ENCODE peak calls at places on chromosomes 6 and 20, in four cellular contexts. B is cardiac muscle cell, J is AG10803, P is tibial nerve. R is an unnamed sample.
A peak's percentile ranks its signal among the peaks of the same experiment; 100 is the strongest.

GRCh38 chr6:111995409-111995808 is 58.5 kb upstream of the CCN6 start:
- DNase-seq in P (no peak), J (peak; percentile 68), B (no peak), R (peak; percentile 78)

GRCh38 chr20:44704551-44704971 is 10.6 kb upstream of the CCN5 start:
- DNase-seq in J (peak; percentile 84), P (no peak), B (peak; percentile 58), R (peak; percentile 98)

GRCh38 chr6:7052441-7052936 is 55.3 kb upstream of the RREB1 start:
- DNase-seq in J (peak; percentile 62), P (peak; percentile 29), B (peak; percentile 91), R (peak; percentile 86)

GRCh38 chr20:18188446-18188845 is 50.8 kb downstream of the KAT14 start:
- DNase-seq in J (peak; percentile 84), P (no peak), B (peak; percentile 64), R (peak; percentile 7)

GRCh38 chr6:140736227-140736626 is 1361.8 kb upstream of the CITED2 start:
- DNase-seq in P (no peak), B (peak; percentile 58), J (peak; percentile 88), R (peak; percentile 10)

GRCh38 chr6:12528581-12529363 is 187.8 kb upstream of the PHACTR1 start:
- DNase-seq in J (no peak), P (no peak), B (peak; percentile 46), R (no peak)

GRCh38 chr6:142542704-142543233 is 241.0 kb downstream of the ADGRG6 start:
- DNase-seq in J (peak; percentile 76), B (peak; percentile 87), P (peak; percentile 40), R (peak; percentile 90)

GRCh38 chr6:9621276-9621675 is 793.6 kb downstream of the TFAP2A start:
- DNase-seq in B (no peak), P (no peak), J (peak; percentile 29), R (peak; percentile 2)

GRCh38 chr6:42279144-42279781 is 61.6 kb upstream of the MRPS10 start:
- DNase-seq in P (no peak), J (peak; percentile 56), B (peak; percentile 54), R (peak; percentile 72)

GRCh38 chr6:50278663-50279062 is 228.9 kb upstream of the DEFB112 start:
- DNase-seq in B (no peak), J (no peak), P (no peak), R (no peak)

GRCh38 chr6:16168858-16169257 is 40.0 kb downstream of the MYLIP start:
- DNase-seq in P (no peak), B (peak; percentile 66), J (peak; percentile 33), R (peak; percentile 44)

GRCh38 chr6:136347847-136348246 is 58.2 kb upstream of the BCLAF1 start:
- DNase-seq in J (peak; percentile 49), P (peak; percentile 54), B (no peak), R (peak; percentile 46)

GRCh38 chr6:164982389-164982788 is 327.0 kb downstream of the C6orf118 start:
- DNase-seq in B (no peak), J (no peak), P (no peak), R (no peak)

GRCh38 chr6:137652961-137653697 is 158.9 kb upstream of the OLIG3 start:
- DNase-seq in J (no peak), P (no peak), B (no peak), R (no peak)

GRCh38 chr20:884983-885952 is 30.9 kb downstream of the ANGPT4 start:
- DNase-seq in J (peak; percentile 49), P (peak; percentile 36), B (peak; percentile 76), R (peak; percentile 9)

GRCh38 chr20:62259294-62259565 is 20.9 kb downstream of the OSBPL2 start:
- DNase-seq in B (no peak), P (no peak), J (no peak), R (no peak)

GRCh38 chr6:32882879-32883250 is 28.9 kb downstream of the PSMB9 start:
- DNase-seq in P (no peak), J (peak; percentile 47), B (peak; percentile 20), R (peak; percentile 86)

GRCh38 chr6:75351570-75351969 is 67.0 kb upstream of the TMEM30A start:
- DNase-seq in J (no peak), B (no peak), P (no peak), R (no peak)

GRCh38 chr6:28212510-28213212 is 12.4 kb upstream of the ZSCAN9 start:
- DNase-seq in J (peak; percentile 86), P (no peak), B (peak; percentile 58), R (peak; percentile 91)

GRCh38 chr6:99119109-99120031 is 171.6 kb upstream of the FBXL4 start:
- DNase-seq in B (peak; percentile 52), J (peak; percentile 43), P (peak; percentile 14), R (peak; percentile 48)

GRCh38 chr20:20452254-20452676 is 84.4 kb downstream of the INSM1 start:
- DNase-seq in J (peak; percentile 53), P (peak; percentile 14), B (peak; percentile 59), R (peak; percentile 76)

GRCh38 chr6:113823916-113824315 is 33.2 kb upstream of the MARCKS start:
- DNase-seq in J (no peak), B (no peak), P (no peak), R (no peak)

GRCh38 chr20:19688031-19688806 is 69.8 kb upstream of the RIN2 start:
- DNase-seq in P (peak; percentile 73), J (peak; percentile 95), B (peak; percentile 90), R (peak; percentile 85)

GRCh38 chr6:2942916-2943563 is 28.3 kb downstream of the SERPINB6 start:
- DNase-seq in P (no peak), J (no peak), B (no peak), R (no peak)

GRCh38 chr6:71410164-71410566 is 121.6 kb downstream of the OGFRL1 start:
- DNase-seq in J (no peak), B (no peak), P (no peak), R (peak; percentile 26)

GRCh38 chr20:21513181-21513663 is 642 bp downstream of the NKX2-2 start:
- DNase-seq in P (no peak), J (no peak), B (no peak), R (no peak)

GRCh38 chr6:84057908-84058307 is 24.3 kb downstream of the MRAP2 start:
- DNase-seq in B (no peak), P (no peak), J (no peak), R (no peak)

GRCh38 chr6:72035483-72035882 is 149.1 kb downstream of the RIMS1 start:
- DNase-seq in P (no peak), B (no peak), J (peak; percentile 52), R (no peak)

GRCh38 chr6:11585426-11586016 is 48.0 kb downstream of the TMEM170B start:
- DNase-seq in B (peak; percentile 76), J (peak; percentile 63), P (no peak), R (peak; percentile 68)

GRCh38 chr6:109595998-109596397 is 95.0 kb downstream of the AK9 start:
- DNase-seq in B (peak; percentile 27), J (peak; percentile 40), P (no peak), R (peak; percentile 60)

GRCh38 chr6:145815875-145816274 is 1.3 kb upstream of the FBXO30 start:
- DNase-seq in J (no peak), P (no peak), B (peak; percentile 20), R (peak; percentile 35)

GRCh38 chr6:157496534-157497095 is 115.6 kb downstream of the ZDHHC14 start:
- DNase-seq in B (no peak), P (no peak), J (no peak), R (no peak)

GRCh38 chr6:108630050-108630714 is 69.5 kb downstream of the FOXO3 start:
- DNase-seq in P (no peak), J (no peak), B (no peak), R (no peak)

GRCh38 chr6:29864037-29864795 is 36.6 kb downstream of the HLA-G start:
- DNase-seq in J (no peak), B (no peak), P (no peak), R (no peak)

GRCh38 chr20:47727170-47727880 is 58.0 kb downstream of the SULF2 start:
- DNase-seq in P (peak; percentile 37), B (no peak), J (no peak), R (no peak)

GRCh38 chr6:24431045-24431451 is 28.3 kb downstream of the MRS2 start:
- DNase-seq in B (peak; percentile 61), J (peak; percentile 47), P (peak; percentile 48), R (peak; percentile 64)

GRCh38 chr20:50335105-50335504 is 144.5 kb downstream of the CEBPB start:
- DNase-seq in P (no peak), B (peak; percentile 57), J (peak; percentile 39), R (peak; percentile 62)

GRCh38 chr20:50333856-50334255 is 143.2 kb downstream of the CEBPB start:
- DNase-seq in B (peak; percentile 78), P (no peak), J (peak; percentile 96), R (peak; percentile 94)

GRCh38 chr20:50332491-50332980 is 141.9 kb downstream of the CEBPB start:
- DNase-seq in J (no peak), B (no peak), P (no peak), R (peak; percentile 70)

GRCh38 chr20:50331469-50332251 is 141.0 kb downstream of the CEBPB start:
- DNase-seq in J (no peak), B (no peak), P (no peak), R (no peak)

GRCh38 chr20:50333131-50333530 is 142.5 kb downstream of the CEBPB start:
- DNase-seq in P (no peak), J (no peak), B (no peak), R (no peak)
- TF ChIP-seq CTCF in P (no peak), J (no peak), B (no peak), R (no peak)

DNA sequence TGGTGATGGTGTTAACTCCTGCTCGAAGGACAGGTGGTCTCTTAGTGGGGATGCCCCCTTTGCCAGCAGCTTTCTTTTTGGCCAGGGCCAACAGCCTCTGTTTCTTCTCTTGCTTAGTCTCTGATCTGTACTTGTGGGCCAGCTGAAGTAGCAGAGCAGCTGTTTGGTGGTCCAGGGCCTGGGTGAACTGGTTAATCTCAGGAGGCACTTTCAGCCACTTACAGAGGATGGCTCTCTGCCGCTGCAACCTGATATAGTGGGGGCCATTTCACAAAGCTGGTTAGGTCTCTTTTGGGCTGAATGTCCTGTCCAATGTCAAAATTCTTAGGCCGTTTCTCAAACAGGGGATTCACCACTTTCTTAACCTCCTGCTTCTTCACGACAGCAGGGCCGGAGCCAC is 23.2 kb upstream of the LOC128125822 start:
- DNase-seq in B (no peak), P (no peak), J (no peak), R (no peak)
- H3K4me3 ChIP-seq in B (no peak overlapping the region), P (no peak overlapping the region), J (no peak overlapping the region), R (no peak overlapping the region)

GRCh38 chr20:11092151-11092550 is 418.4 kb upstream of the JAG1 start:
- DNase-seq in P (no peak), J (no peak), B (no peak), R (no peak)
- TF ChIP-seq CTCF in P (no peak), J (no peak), B (no peak), R (no peak)

DNA sequence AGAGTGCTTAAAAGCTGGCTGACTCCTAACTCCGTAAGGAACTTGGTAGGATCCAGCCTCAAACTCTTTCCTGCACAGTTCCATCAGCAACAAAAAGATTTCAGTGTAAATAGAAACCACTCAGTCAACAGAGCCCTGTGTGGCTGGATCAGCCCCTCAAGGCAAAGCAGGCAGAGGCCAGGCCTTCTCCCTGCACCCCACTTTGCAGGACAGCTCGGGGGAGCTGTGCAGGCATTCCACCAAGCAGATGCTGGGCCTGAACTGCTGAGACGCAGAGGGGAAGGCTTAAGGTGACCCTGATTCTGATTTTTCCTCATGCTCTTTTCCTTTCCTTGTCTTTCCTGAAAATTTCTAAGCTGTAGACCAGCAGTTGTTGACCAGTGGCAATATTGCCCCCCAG is 91.5 kb downstream of the NFATC2 start:
- DNase-seq in J (no peak), B (no peak), P (no peak), R (no peak)
- H3K4me3 ChIP-seq in J (no peak overlapping the region), B (no peak overlapping the region), P (no peak overlapping the region), R (no peak overlapping the region)

R was measured in fibroblast of mammary gland.